ENCODE peak calls at places on chromosomes 11 and 22, in four cellular contexts. T is HepG2, Y is WTC11, Q is K562. U is an unnamed sample.

GRCh38 chr11:120608760-120609211 is 97.2 kb downstream of the GRIK4 start:
- DNase-seq in T (no peak), Y (no peak), Q (no peak), U (no peak)

GRCh38 chr11:88292156-88292844 is 45.2 kb downstream of the CTSC start:
- DNase-seq in T (peak), Y (no peak), Q (no peak), U (no peak)

GRCh38 chr11:37688461-37688860 is 1090.4 kb upstream of the RAG2 start:
- DNase-seq in T (no peak), Y (no peak), Q (no peak), U (no peak)

GRCh38 chr11:27614092-27614491 is 86.2 kb downstream of the BDNF start:
- DNase-seq in T (no peak), Y (no peak), Q (no peak), U (no peak)

GRCh38 chr22:34997921-34998320 is 68.0 kb upstream of the ISX start:
- DNase-seq in T (no peak), Y (no peak), Q (no peak), U (no peak)

GRCh38 chr11:119262668-119263351 is 54.1 kb downstream of the MCAM start:
- DNase-seq in T (no peak), Y (no peak), Q (no peak), U (peak)

GRCh38 chr11:65613091-65613928 is 711 bp downstream of the MAP3K11 start:
- DNase-seq in T (no peak), Y (no peak), Q (no peak), U (no peak)

GRCh38 chr22:38083931-38084631 is at the start of gene SLC16A8:
- DNase-seq in T (no peak), Y (no peak), Q (no peak), U (no peak)

GRCh38 chr22:38570841-38571364 is 920 bp upstream of the DMC1 start:
- DNase-seq in T (no peak), Y (peak), Q (no peak), U (no peak)

GRCh38 chr11:119093951-119094815 is 7.5 kb downstream of the DPAGT1 start:
- DNase-seq in T (no peak), Y (peak), Q (peak), U (no peak)

GRCh38 chr11:60769273-60769672 is 12.6 kb downstream of the MS4A15 start:
- DNase-seq in T (no peak), Y (no peak), Q (no peak), U (no peak)

GRCh38 chr22:22520020-22520656 is at the start of gene ZNF280A:
- DNase-seq in T (peak), Y (no peak), Q (peak), U (no peak)

GRCh38 chr11:112300094-112300786 is 39.6 kb upstream of the PLET1 start:
- DNase-seq in T (no peak), Y (no peak), Q (no peak), U (no peak)

GRCh38 chr11:110367571-110367970 is 62.2 kb upstream of the FDX1 start:
- DNase-seq in T (no peak), Y (no peak), Q (no peak), U (no peak)

GRCh38 chr11:18203723-18204122 is 31.1 kb downstream of the MRGPRX4 start:
- DNase-seq in T (peak), Y (peak), Q (peak), U (no peak)

GRCh38 chr11:35303596-35304392 is 115.6 kb downstream of the SLC1A2 start:
- DNase-seq in T (peak), Y (no peak), Q (no peak), U (no peak)

GRCh38 chr11:12253843-12254281 is 123.5 kb upstream of the PARVA start:
- DNase-seq in T (peak), Y (no peak), Q (no peak), U (no peak)
- TF ChIP-seq NR2C2 in T (no peak), Y (no peak), Q (no peak), U (no peak)

GRCh38 chr11:69344570-69345145 is 50.7 kb downstream of the MYEOV start:
- DNase-seq in T (no peak), Y (no peak), Q (no peak), U (no peak)
- TF ChIP-seq MAX in T (no peak), Y (no peak), Q (no peak), U (no peak)

GRCh38 chr11:82732734-82733443 is 775 bp downstream of the FAM181B start:
- DNase-seq in T (no peak), Y (peak), Q (peak), U (no peak)
- TF ChIP-seq NR2C2 in T (no peak), Y (no peak), Q (no peak), U (no peak)

GRCh38 chr22:42347281-42347824 is 76.9 kb upstream of the TCF20 start:
- DNase-seq in T (no peak), Y (no peak), Q (no peak), U (no peak)
- TF ChIP-seq MAX in T (no peak), Y (no peak), Q (no peak), U (no peak)

DNA sequence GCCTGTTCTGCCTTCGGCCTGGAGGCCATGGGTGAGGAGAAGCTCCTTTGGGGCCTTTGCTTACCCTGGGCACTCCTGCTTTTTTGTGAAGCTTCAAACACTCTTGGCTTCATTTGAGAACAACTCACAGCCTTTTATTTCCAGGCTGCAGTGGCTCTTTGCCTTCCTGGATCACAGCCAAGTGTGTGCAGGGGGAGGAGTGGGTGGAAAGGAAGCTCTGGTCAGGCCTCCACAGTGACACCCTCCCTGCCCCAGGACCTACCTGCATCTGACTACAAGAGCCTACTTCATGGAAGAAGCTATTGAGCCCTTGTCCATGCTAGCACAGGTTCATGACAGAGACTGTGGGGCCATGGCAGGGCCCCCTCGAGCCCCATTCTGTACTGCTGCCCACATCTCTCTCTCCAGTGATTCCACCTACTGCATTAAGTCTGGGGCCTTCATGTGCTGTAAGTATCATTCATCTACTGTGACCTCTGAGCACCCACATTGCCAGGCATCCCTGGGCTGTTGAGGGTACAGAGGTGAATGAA is 52.3 kb downstream of the GAB4 start:
- DNase-seq in T (no peak), Y (no peak), Q (peak), U (no peak)
- TF ChIP-seq NR2C2 in T (no peak), Y (no peak), Q (no peak), U (no peak)

GRCh38 chr11:134802598-134802997 is 390.6 kb upstream of the B3GAT1 start:
- DNase-seq in T (no peak), Y (no peak), Q (no peak), U (no peak)

GRCh38 chr11:134802116-134802515 is 390.1 kb upstream of the B3GAT1 start:
- DNase-seq in T (no peak), Y (no peak), Q (no peak), U (no peak)

GRCh38 chr11:134800130-134800529 is 388.1 kb upstream of the B3GAT1 start:
- DNase-seq in T (no peak), Y (no peak), Q (no peak), U (no peak)

GRCh38 chr11:134800826-134801225 is 388.8 kb upstream of the B3GAT1 start:
- DNase-seq in T (no peak), Y (no peak), Q (no peak), U (no peak)

GRCh38 chr11:134801526-134801925 is 389.5 kb upstream of the B3GAT1 start:
- DNase-seq in T (no peak), Y (no peak), Q (no peak), U (no peak)
- TF ChIP-seq MAX in T (no peak), Y (no peak), Q (no peak), U (no peak)

GRCh38 chr11:70400643-70401042 is 2.3 kb downstream of the CTTN start:
- DNase-seq in T (no peak), Y (peak), Q (no peak), U (no peak)

GRCh38 chr11:70399681-70400112 is 1.4 kb downstream of the CTTN start:
- DNase-seq in T (peak), Y (peak), Q (peak), U (no peak)

GRCh38 chr11:70397336-70397982 is 870 bp upstream of the CTTN start:
- DNase-seq in T (peak), Y (peak), Q (no peak), U (no peak)

GRCh38 chr11:70397983-70398833 is at the start of gene CTTN:
- DNase-seq in T (peak), Y (peak), Q (peak), U (peak)

DNA sequence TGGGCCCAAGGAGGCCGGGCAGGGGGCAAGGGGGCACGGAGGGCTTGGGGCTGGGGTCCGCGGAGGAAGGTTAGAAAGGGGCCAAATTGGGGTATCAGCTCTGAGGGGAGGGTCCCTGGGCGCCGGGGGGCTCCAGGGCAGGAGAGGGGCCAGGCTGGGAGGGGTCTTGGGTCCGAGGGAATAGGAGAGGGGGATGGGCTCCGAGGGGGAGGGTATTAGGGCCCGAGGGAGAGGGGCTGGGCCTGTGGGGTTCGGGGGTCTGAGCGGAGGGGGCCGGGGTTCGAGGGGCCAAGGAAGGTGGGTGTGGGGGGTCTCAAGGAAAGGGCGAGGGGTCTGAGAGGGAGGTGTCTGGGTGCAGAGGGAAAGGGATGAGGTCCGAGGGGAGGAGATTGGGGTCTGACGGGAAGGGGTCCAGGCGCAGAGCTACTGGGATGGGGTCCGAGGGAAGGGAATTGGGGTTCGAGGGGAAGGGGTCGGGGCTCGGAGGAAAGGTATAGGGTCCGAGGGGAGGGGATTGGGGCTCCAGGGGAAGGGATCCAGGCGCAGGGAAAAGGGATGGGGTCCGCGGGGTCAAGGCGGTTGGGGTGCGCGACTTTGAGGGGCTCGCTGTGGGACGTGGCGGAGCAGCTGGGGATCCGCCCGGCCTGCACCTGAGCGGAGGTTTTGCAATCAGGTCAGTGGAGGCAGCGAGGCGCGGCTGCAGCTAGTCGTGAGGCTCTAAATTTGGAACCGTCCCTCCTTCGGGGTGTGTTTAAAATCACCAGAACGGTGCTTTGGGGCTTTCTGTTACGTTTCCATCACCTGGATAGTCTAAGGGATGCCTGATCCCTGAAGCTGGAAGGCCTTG is 728 bp downstream of the CTTN start:
- DNase-seq in T (no peak), Y (no peak), Q (peak), U (no peak)
- TF ChIP-seq NR2C2 in T (no peak), Y (no peak), Q (no peak), U (no peak)

GRCh38 chr22:46425011-46425410 is 89.5 kb downstream of the TRMU start:
- DNase-seq in T (no peak), Y (no peak), Q (no peak), U (no peak)
- TF ChIP-seq MAX in T (no peak), Y (no peak), Q (no peak), U (no peak)

GRCh38 chr22:19811211-19811621 is 43.5 kb downstream of the GNB1L start:
- DNase-seq in T (no peak), Y (no peak), Q (no peak), U (no peak)
- TF ChIP-seq NR2C2 in T (no peak), Y (no peak), Q (no peak), U (no peak)

GRCh38 chr11:11952036-11952435 is 56.4 kb downstream of the DKK3 start:
- DNase-seq in T (no peak), Y (no peak), Q (no peak), U (no peak)
- TF ChIP-seq MAX in T (no peak), Y (no peak), Q (no peak), U (no peak)

U was measured in GM12878.